ENCODE peak calls at places on chromosomes 12 and 14, in six cellular contexts. U is transverse colon, G is GM13976, Q is astrocyte of the cerebellum, E is H9, B is IMR-90. C is an unnamed sample.

GRCh38 chr12:91935299-91935698 is 210.3 kb downstream of the BTG1 start:
- DNase-seq in U (no peak), G (no peak), E (no peak), B (no peak), Q (no peak), C (no peak)

GRCh38 chr12:88325076-88325827 is 183.1 kb downstream of the TMTC3 start:
- DNase-seq in U (no peak), G (no peak), E (no peak), B (peak), Q (peak), C (no peak)

GRCh38 chr12:75720807-75721206 is 209.4 kb upstream of the KRR1 start:
- DNase-seq in Q (no peak), E (peak), G (no peak), B (no peak), U (no peak), C (no peak)

GRCh38 chr12:74752196-74752595 is 214.6 kb downstream of the ATXN7L3B start:
- DNase-seq in Q (no peak), B (no peak), G (no peak), U (no peak), E (no peak), C (no peak)

GRCh38 chr12:62767506-62767905 is 167.4 kb downstream of the PPM1H start:
- DNase-seq in Q (peak), G (no peak), B (peak), U (no peak), E (no peak), C (no peak)

GRCh38 chr12:16189849-16190248 is 87.6 kb downstream of the SLC15A5 start:
- DNase-seq in E (no peak), G (no peak), Q (no peak), B (peak), U (no peak), C (no peak)

GRCh38 chr12:93572712-93573551 is 457 bp downstream of the SOCS2 start:
- DNase-seq in G (peak), B (peak), E (peak), Q (no peak), U (peak), C (peak)

GRCh38 chr12:100391856-100392255 is 35.0 kb downstream of the SLC17A8 start:
- DNase-seq in G (no peak), Q (no peak), U (peak), B (no peak), E (no peak), C (no peak)

GRCh38 chr12:124096869-124097434 is 123.9 kb downstream of the ZNF664 start:
- DNase-seq in U (no peak), Q (no peak), E (no peak), B (no peak), G (no peak), C (no peak)

GRCh38 chr12:111873113-111873512 is 31.1 kb downstream of the MAPKAPK5 start:
- DNase-seq in Q (no peak), B (no peak), G (no peak), U (no peak), E (no peak), C (no peak)

GRCh38 chr14:95530461-95531170 is 4.2 kb upstream of the GLRX5 start:
- DNase-seq in E (no peak), Q (no peak), G (no peak), B (no peak), U (no peak), C (no peak)

GRCh38 chr12:71941174-71941573 is 2.5 kb downstream of the TPH2 start:
- DNase-seq in B (no peak), Q (no peak), E (no peak), G (no peak), U (no peak), C (no peak)

GRCh38 chr12:106672308-106673085 is 89.7 kb downstream of the RFX4 start:
- DNase-seq in B (no peak), Q (peak), E (no peak), G (no peak), U (no peak), C (no peak)

GRCh38 chr12:24596768-24597388 is 352.0 kb downstream of the BCAT1 start:
- DNase-seq in E (no peak), G (peak), U (no peak), Q (peak), B (peak), C (peak)

GRCh38 chr14:61178226-61179060 is 102.7 kb downstream of the TMEM30B start:
- DNase-seq in Q (peak), E (no peak), U (no peak), G (no peak), B (peak), C (no peak)

GRCh38 chr14:80213602-80214001 is 2.3 kb upstream of the DIO2 start:
- DNase-seq in Q (no peak), B (peak), G (peak), E (peak), U (peak), C (peak)

GRCh38 chr14:91009501-91010152 is 50.8 kb downstream of the RPS6KA5 start:
- DNase-seq in U (no peak), Q (no peak), B (no peak), E (no peak), G (peak), C (peak)

GRCh38 chr12:52351196-52352059 is 15.9 kb downstream of the KRT85 start:
- DNase-seq in B (no peak), E (no peak), U (no peak), G (no peak), Q (no peak), C (no peak)

GRCh38 chr12:52356031-52356761 is 11.1 kb downstream of the KRT85 start:
- DNase-seq in E (no peak), G (no peak), B (no peak), Q (no peak), U (no peak), C (no peak)

DNA sequence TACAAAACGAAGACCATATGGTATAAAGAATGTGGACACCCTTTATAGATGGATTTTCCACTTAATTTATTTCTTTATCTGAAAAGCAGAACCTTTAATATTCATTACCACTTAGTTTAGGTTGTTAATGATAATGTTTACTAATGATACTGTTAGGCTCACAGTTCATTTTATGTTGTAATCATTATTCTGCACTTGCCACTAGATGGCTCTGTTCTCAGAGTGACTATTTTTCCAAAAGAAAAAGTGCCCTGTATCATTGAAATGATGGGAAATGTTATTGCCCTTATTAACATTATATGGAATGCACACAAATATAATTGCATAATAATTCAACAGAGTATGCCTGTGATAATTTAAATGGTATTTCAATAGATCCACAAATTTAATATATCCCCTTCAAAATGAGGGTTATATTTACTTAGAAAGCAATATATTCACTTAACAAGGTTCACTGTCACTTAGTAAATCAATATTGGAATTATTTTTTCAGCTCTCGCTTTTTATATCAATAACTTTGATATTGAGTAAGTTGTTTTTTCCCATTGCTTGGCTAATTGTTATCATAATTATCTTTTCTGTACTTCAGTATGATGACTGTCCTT is 95.7 kb downstream of the PDE3A start:
- DNase-seq in B (peak), E (no peak), Q (no peak), G (no peak), U (no peak), C (peak)
- TF ChIP-seq CTCF in B (peak), E (peak), Q (peak), G (peak), U (peak), C (peak)

GRCh38 chr14:105377555-105378182 is 20.7 kb upstream of the TEX22 start:
- DNase-seq in B (no peak), U (no peak), Q (no peak), E (peak), G (no peak), C (no peak)
- TF ChIP-seq CTCF in B (no peak), U (no peak), Q (no peak), E (peak), G (no peak), C (no peak)

DNA sequence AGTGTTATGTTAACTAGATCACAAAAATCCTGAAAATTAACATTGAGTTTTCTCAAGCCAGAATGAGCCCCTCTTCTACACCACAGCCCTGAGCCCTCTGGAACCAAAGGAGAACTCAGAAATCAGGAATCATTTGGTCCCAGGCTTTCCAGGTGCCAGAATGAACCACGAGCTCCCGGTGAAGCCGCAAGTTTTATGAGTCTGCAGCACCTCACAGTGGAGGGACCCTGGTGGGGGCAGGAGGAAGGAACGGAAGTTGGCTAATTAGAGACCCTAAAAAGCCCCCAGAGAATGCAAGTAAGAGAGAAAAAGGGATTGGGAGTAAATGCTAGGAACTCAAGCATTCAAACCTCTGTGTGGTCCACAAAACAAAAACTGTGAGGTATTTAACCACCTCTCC is 52.9 kb upstream of the BCL2L14 start:
- DNase-seq in B (no peak), U (no peak), E (peak), G (no peak), Q (no peak), C (no peak)
- TF ChIP-seq CTCF in B (peak), U (no peak), E (peak), G (no peak), Q (peak), C (peak)

GRCh38 chr12:131452444-131452860 is 258.4 kb upstream of the SFSWAP start:
- DNase-seq in B (no peak), G (peak), E (peak), Q (no peak), U (no peak), C (peak)
- TF ChIP-seq CTCF in B (no peak), G (peak), E (peak), Q (no peak), U (no peak), C (peak)

DNA sequence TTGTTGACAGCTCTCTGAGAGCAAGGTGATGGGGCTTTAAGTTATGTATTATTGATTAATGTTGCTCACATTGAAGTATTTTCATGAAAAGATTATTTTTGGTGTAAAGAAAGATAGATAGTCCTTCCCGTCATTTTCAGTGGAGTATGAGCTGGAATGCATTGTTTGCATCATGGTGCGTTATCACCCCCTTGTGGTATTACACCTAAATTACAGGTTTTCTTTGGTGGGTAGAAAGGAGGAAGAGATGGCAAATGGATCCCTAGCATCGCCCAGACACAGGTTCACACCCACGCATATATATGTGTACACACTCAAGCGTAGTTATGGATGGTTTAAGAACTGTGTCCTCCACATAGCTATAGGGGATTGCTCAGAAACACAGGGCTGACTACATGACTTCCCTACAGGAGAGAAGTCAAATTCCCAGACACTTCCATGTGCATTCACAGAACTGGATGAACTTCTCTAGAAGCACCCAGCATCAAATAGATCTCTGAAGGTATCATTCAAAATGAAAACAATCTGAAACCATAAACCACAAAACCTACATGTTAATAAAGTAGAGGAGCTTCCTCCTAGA is 14.4 kb upstream of the SERPINA10 start:
- DNase-seq in E (no peak), U (no peak), B (no peak), Q (no peak), G (no peak), C (no peak)
- TF ChIP-seq CTCF in E (peak), U (no peak), B (peak), Q (peak), G (no peak), C (no peak)

GRCh38 chr12:3313066-3313465 is 177.9 kb upstream of the PRMT8 start:
- DNase-seq in B (peak), Q (no peak), U (no peak), E (no peak), G (no peak), C (no peak)

GRCh38 chr12:3311491-3312103 is 179.4 kb upstream of the PRMT8 start:
- DNase-seq in Q (no peak), G (no peak), B (no peak), E (no peak), U (no peak), C (no peak)

GRCh38 chr12:3314306-3314663 is 176.7 kb upstream of the PRMT8 start:
- DNase-seq in Q (no peak), E (no peak), U (no peak), G (no peak), B (no peak), C (no peak)

GRCh38 chr12:3315201-3315661 is 175.8 kb upstream of the PRMT8 start:
- DNase-seq in B (peak), G (no peak), U (peak), Q (no peak), E (no peak), C (no peak)

GRCh38 chr12:3313655-3314305 is 177.2 kb upstream of the PRMT8 start:
- DNase-seq in E (peak), G (peak), Q (no peak), B (peak), U (no peak), C (peak)
- TF ChIP-seq CTCF in E (peak), G (peak), Q (peak), B (peak), U (no peak), C (peak)

C was measured in GM13977.